ENCODE peak calls at places on chromosome 10, in eight cellular contexts. F is RWPE1, M is NCI-H1105 treated with DMSO at 0.1 percent for 48 hours, N is HEK293T, Z is cardiac fibroblast, Y is mammary epithelial cell, U is AG08395, W is dorsolateral prefrontal cortex. V is an unnamed sample.

GRCh38 chr10:108673756-108674155 is 1249.6 kb downstream of the XPNPEP1 start:
- DNase-seq in Y (no peak), N (no peak), M (no peak), W (no peak), Z (no peak), F (no peak), U (no peak), V (no peak)

GRCh38 chr10:86403183-86403797 is 36.7 kb upstream of the GRID1 start:
- DNase-seq in U (no peak), N (no peak), Y (no peak), F (no peak), M (no peak), W (no peak), Z (no peak), V (no peak)

GRCh38 chr10:133439517-133440461 is 14.0 kb upstream of the SCART1 start:
- DNase-seq in N (no peak), F (no peak), W (peak), Y (no peak), U (no peak), M (no peak), Z (no peak), V (no peak)

GRCh38 chr10:43228783-43229207 is 38.1 kb downstream of the RASGEF1A start:
- DNase-seq in Z (no peak), N (no peak), Y (no peak), U (no peak), M (no peak), W (peak), F (no peak), V (no peak)

GRCh38 chr10:100508691-100509150 is 10.9 kb downstream of the SEC31B start:
- DNase-seq in M (peak), W (no peak), Z (peak), U (peak), F (peak), Y (peak), N (peak), V (peak)

GRCh38 chr10:12588091-12588850 is 238.9 kb downstream of the CAMK1D start:
- DNase-seq in Z (no peak), F (peak), N (no peak), W (no peak), U (peak), Y (no peak), M (peak), V (no peak)

GRCh38 chr10:3347413-3348147 is 175.0 kb upstream of the PITRM1 start:
- DNase-seq in Z (no peak), N (no peak), F (no peak), W (no peak), M (no peak), U (no peak), Y (no peak), V (no peak)

GRCh38 chr10:117135480-117136140 is 2.5 kb downstream of the VAX1 start:
- DNase-seq in F (no peak), Y (no peak), M (no peak), N (no peak), Z (no peak), U (no peak), W (no peak), V (no peak)

GRCh38 chr10:98289802-98290209 is 21.8 kb upstream of the LOXL4 start:
- DNase-seq in U (no peak), M (no peak), F (no peak), Z (no peak), W (no peak), N (no peak), Y (no peak), V (no peak)

GRCh38 chr10:128158024-128158795 is 32.0 kb upstream of the MKI67 start:
- DNase-seq in F (no peak), W (no peak), N (no peak), M (no peak), Y (no peak), U (no peak), Z (no peak), V (no peak)

V was measured in HFFc6.